ENCODE peak calls at places on chromosomes 11 and 22, in six cellular contexts. H is mammary epithelial cell, V is AG04450, X is fibroblast of lung, F is uterus, I is retinal pigment epithelial cell. W is an unnamed sample.
A peak's percentile ranks its signal among the peaks of the same experiment; 100 is the strongest.

GRCh38 chr11:1844221-1845094 is 5.7 kb downstream of the TNNI2 start:
- DNase-seq in H (no peak), V (no peak), X (peak; percentile 24), F (no peak), I (no peak), W (no peak)

GRCh38 chr22:39179841-39180335 is 27.4 kb upstream of the CBX7 start:
- DNase-seq in H (no peak), V (no peak), X (no peak), F (no peak), I (peak; percentile 15), W (no peak)

GRCh38 chr11:1839924-1840779 is 1.4 kb downstream of the TNNI2 start:
- DNase-seq in H (no peak), V (no peak), X (no peak), F (no peak), I (no peak), W (no peak)

GRCh38 chr11:60951909-60952741 is at the start of gene SLC15A3:
- DNase-seq in H (no peak), V (no peak), X (peak; percentile 50), F (peak; percentile 61), I (no peak), W (peak; percentile 57)

GRCh38 chr11:121932646-121933185 is 183.3 kb downstream of the BLID start:
- DNase-seq in H (peak; percentile 69), V (no peak), X (no peak), F (no peak), I (no peak), W (no peak)

GRCh38 chr22:39463931-39464390 is 7.1 kb downstream of the MGAT3 start:
- DNase-seq in H (no peak), V (no peak), X (peak; percentile 18), F (no peak), I (no peak), W (peak; percentile 22)

GRCh38 chr22:50104149-50104548 is 14.3 kb downstream of the MOV10L1 start:
- DNase-seq in H (no peak), V (no peak), X (no peak), F (no peak), I (no peak), W (no peak)

GRCh38 chr11:60756307-60757032 is at the start of gene MS4A15:
- DNase-seq in H (peak; percentile 36), V (no peak), X (no peak), F (no peak), I (peak; percentile 9), W (peak; percentile 2)

GRCh38 chr22:17836977-17837742 is 62.9 kb upstream of the BID start:
- DNase-seq in H (no peak), V (no peak), X (no peak), F (no peak), I (peak; percentile 25), W (no peak)

GRCh38 chr11:12376259-12376971 is 956 bp upstream of the PARVA start:
- DNase-seq in H (no peak), V (peak; percentile 70), X (peak; percentile 84), F (peak; percentile 86), I (peak; percentile 28), W (peak; percentile 84)

GRCh38 chr11:10107522-10107921 is 186.5 kb downstream of the SBF2 start:
- DNase-seq in H (no peak), V (no peak), X (no peak), F (no peak), I (no peak), W (no peak)

GRCh38 chr11:12134239-12134590 is 23.8 kb downstream of the MICAL2 start:
- DNase-seq in H (no peak), V (no peak), X (no peak), F (no peak), I (no peak), W (no peak)

GRCh38 chr11:103582351-103582909 is 454.0 kb upstream of the DDI1 start:
- DNase-seq in H (peak; percentile 4), V (no peak), X (no peak), F (no peak), I (no peak), W (no peak)

GRCh38 chr22:48954781-48955311 is 872.8 kb downstream of the BRD1 start:
- DNase-seq in H (no peak), V (no peak), X (no peak), F (no peak), I (no peak), W (no peak)

GRCh38 chr11:133040289-133040893 is 491.9 kb downstream of the OPCML start:
- DNase-seq in H (peak; percentile 40), V (no peak), X (no peak), F (no peak), I (no peak), W (no peak)

GRCh38 chr11:116970485-116971292 is 127.5 kb downstream of the SIK3 start:
- DNase-seq in H (peak; percentile 36), V (no peak), X (peak; percentile 19), F (no peak), I (no peak), W (no peak)

GRCh38 chr11:18721576-18722292 is 4.3 kb downstream of the IGSF22 start:
- DNase-seq in H (peak; percentile 14), V (no peak), X (peak; percentile 40), F (peak; percentile 37), I (no peak), W (peak; percentile 37)

DNA sequence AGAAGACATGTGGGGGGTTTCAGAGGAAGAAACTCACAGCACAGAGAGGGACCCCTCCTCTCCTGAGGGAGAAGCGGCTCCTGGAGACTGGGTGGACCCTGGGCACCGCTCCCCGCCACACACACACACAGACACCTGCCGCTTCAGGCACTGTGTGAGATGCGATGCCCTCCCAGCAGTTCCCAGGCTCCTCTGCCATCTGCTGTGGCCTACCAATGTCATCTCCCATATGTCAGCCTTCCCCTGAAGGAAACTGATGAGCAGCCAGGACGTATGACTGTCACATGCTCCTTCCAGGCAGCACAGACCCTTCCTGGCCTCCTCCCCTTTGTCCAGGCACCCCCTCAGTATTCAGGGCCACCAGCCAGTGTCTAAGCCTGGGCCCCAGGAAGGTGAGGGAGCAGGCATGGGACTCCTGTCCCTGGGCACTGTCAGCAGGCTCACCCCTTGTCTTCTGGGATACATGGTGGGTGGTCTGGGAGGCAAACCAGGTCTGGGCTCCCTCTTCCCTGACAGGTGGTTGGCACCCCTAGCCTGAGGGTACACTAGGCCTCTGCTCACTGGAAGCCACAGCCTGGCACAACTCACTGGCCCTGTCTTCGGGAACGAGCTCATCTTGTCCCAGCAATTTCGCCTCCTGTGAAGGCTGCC is 11.8 kb upstream of the BCR start:
- DNase-seq in H (no peak), V (no peak), X (no peak), F (no peak), I (no peak), W (no peak)
- TF ChIP-seq CTCF in H (no peak), V (no peak), X (no peak), F (no peak), I (no peak), W (no peak)

GRCh38 chr22:31343235-31344191 is 2.6 kb downstream of the PATZ1 start:
- DNase-seq in H (peak; percentile 45), V (no peak), X (peak; percentile 22), F (no peak), I (no peak), W (no peak)

GRCh38 chr22:31344369-31345330 is 1.5 kb downstream of the PATZ1 start:
- DNase-seq in H (no peak), V (no peak), X (peak; percentile 63), F (peak; percentile 57), I (no peak), W (peak; percentile 29)

GRCh38 chr22:31340765-31341247 is 5.3 kb downstream of the PATZ1 start:
- DNase-seq in H (no peak), V (no peak), X (no peak), F (no peak), I (no peak), W (no peak)

GRCh38 chr22:31341386-31342088 is 4.6 kb downstream of the PATZ1 start:
- DNase-seq in H (no peak), V (no peak), X (no peak), F (no peak), I (no peak), W (no peak)

DNA sequence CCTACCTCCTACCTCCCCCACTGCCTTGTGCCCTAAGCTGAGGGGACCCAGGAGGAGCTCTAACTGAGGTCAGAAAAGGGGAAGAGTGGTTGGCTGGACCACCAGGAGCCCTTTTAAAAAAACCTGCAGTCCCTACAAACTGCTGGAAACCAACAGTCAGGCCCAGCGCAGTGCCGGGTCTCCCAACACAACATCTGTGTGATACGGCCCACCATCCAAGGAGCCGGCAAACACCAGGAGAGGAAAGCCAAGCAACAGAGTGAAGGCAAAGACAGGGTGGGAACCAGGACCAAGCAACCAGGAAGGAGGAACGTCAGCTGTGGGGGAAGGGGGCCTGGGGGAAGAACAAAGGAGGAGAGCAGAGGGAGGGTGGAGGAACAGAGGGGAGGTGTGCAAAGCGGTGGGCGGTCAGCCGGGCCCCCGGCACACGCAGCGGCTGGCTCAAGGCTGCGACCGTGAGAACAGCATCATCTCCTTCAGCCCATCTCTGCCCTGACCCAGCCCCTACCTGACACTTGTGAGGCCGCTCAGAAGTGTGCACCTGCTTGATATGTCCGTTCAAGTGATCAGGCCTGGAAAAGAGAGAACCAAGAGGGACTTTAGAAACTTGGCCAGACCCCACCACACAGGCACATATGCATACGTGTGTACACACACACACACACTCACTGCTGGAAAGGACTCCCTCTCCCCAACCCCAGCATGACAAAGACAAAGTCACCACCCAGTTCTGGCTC is 3.6 kb downstream of the PATZ1 start:
- DNase-seq in H (no peak), V (no peak), X (no peak), F (no peak), I (no peak), W (no peak)
- H3K4me3 ChIP-seq in H (no peak overlapping the region), V (peak overlapping the region; percentile 7), X (no peak overlapping the region), F (no peak overlapping the region), I (peak overlapping the region; percentile 38), W (no peak overlapping the region)

GRCh38 chr11:14420223-14420622 is 61.2 kb upstream of the RRAS2 start:
- DNase-seq in H (no peak), V (no peak), X (no peak), F (no peak), I (no peak), W (no peak)
- TF ChIP-seq CTCF in H (peak; percentile 2), V (no peak), X (no peak), F (no peak), I (no peak), W (no peak)

DNA sequence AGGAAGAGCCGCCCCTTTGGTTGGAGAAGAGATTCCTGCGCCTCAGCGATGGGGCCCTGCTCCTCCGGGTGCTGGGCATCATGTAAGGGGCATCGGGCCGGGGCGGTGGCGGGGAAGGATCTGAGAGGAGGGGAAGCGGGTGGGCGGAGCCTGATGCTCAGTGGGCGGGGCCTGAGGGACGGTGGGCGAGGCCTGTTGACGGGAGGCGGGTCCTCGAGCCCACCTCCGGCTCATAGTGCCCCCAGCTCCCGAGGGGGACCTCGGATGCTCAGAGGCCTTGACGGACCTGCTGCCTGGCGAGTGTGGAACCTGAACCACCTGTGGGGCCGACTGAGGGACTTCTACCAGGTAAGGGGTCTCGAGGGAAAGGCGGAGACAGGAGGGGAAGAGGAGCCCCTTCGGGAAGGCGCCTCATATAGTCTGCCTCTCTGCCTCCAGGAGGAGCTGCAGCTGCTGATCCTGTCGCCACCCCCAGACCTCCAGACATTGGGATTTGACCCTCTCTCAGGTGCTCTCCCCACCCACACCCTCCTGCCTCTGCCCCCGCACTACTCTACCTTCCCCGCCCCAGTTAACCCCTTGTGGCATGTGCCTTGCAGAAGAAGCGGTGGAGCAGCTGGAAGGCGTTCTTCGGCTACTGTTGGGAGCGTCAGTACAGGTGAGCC is 799 bp downstream of the CCDC88B start:
- DNase-seq in H (no peak), V (no peak), X (no peak), F (no peak), I (no peak), W (no peak)
- H3K4me3 ChIP-seq in H (no peak overlapping the region), V (no peak overlapping the region), X (no peak overlapping the region), F (no peak overlapping the region), I (no peak overlapping the region), W (no peak overlapping the region)